ENCODE peak calls at places on chromosomes 6 and 20, in seven cellular contexts. J, A, I, X, U, F and B are unnamed samples.

GRCh38 chr6:45479834-45480696 is 102.3 kb upstream of the SUPT3H start:
- DNase-seq in A (no peak), I (no peak), J (no peak), U (peak), X (peak), F (no peak), B (peak)

GRCh38 chr6:64988148-64988547 is 718.9 kb downstream of the EYS start:
- DNase-seq in A (no peak), J (no peak), U (no peak), X (no peak), I (no peak), F (no peak), B (no peak)

GRCh38 chr20:32329817-32330554 is 28.1 kb upstream of the ASXL1 start:
- DNase-seq in J (no peak), A (no peak), U (no peak), X (no peak), I (no peak), F (no peak), B (no peak)

GRCh38 chr6:21836292-21836691 is 242.7 kb downstream of the SOX4 start:
- DNase-seq in I (no peak), A (no peak), J (no peak), F (no peak), X (no peak), U (no peak), B (no peak)

GRCh38 chr20:54179946-54180345 is 6.2 kb upstream of the CYP24A1 start:
- DNase-seq in J (no peak), A (no peak), F (no peak), X (no peak), U (no peak), I (no peak), B (no peak)

GRCh38 chr6:37603284-37603683 is 94.4 kb downstream of the MDGA1 start:
- DNase-seq in A (no peak), F (no peak), J (no peak), I (no peak), U (no peak), X (no peak), B (no peak)

GRCh38 chr6:39078695-39079094 is 30.1 kb downstream of the GLP1R start:
- DNase-seq in A (no peak), F (no peak), U (no peak), X (no peak), I (no peak), J (no peak), B (no peak)

GRCh38 chr6:43159599-43159998 is 11.5 kb upstream of the SRF start:
- DNase-seq in A (no peak), I (no peak), J (no peak), F (no peak), U (no peak), X (no peak), B (no peak)

GRCh38 chr6:169212897-169213813 is 40.5 kb downstream of the THBS2 start:
- DNase-seq in A (peak), J (peak), U (peak), F (peak), I (peak), X (peak), B (no peak)

GRCh38 chr6:106119991-106120390 is 33.9 kb downstream of the PRDM1 start:
- DNase-seq in X (no peak), A (no peak), U (no peak), F (no peak), J (no peak), I (no peak), B (no peak)

GRCh38 chr6:16244446-16244845 is 6.1 kb downstream of the GMPR start:
- DNase-seq in F (no peak), U (no peak), A (no peak), X (no peak), I (peak), J (no peak), B (no peak)

GRCh38 chr6:11631008-11631407 is 93.5 kb downstream of the TMEM170B start:
- DNase-seq in X (no peak), A (no peak), J (no peak), I (no peak), U (no peak), F (no peak), B (no peak)

GRCh38 chr20:60057123-60057865 is 99.1 kb downstream of the CDH26 start:
- DNase-seq in X (peak), I (peak), U (peak), F (peak), J (no peak), A (peak), B (no peak)

GRCh38 chr6:163427498-163428254 is 13.2 kb downstream of the QKI start:
- DNase-seq in F (no peak), I (no peak), J (no peak), A (no peak), X (peak), U (peak), B (no peak)